ENCODE peak calls at places on chromosomes 6 and 20, in five cellular contexts. V is AG10803, X is left lobe of liver, K is fibroblast of the conjunctiva, C is suprapubic skin. A is an unnamed sample.
A peak's percentile ranks its signal among the peaks of the same experiment; 100 is the strongest.

GRCh38 chr20:12581644-12582350 is 427.0 kb upstream of the SPTLC3 start:
- DNase-seq in V (no peak), X (no peak), K (no peak), C (no peak), A (no peak)

GRCh38 chr20:43460172-43460829 is 2.6 kb downstream of the SRSF6 start:
- DNase-seq in V (no peak), X (no peak), K (no peak), C (no peak), A (no peak)

GRCh38 chr20:14879020-14879697 is 541.7 kb upstream of the FLRT3 start:
- DNase-seq in V (peak; percentile 68), X (no peak), K (peak; percentile 65), C (no peak), A (peak; percentile 12)

GRCh38 chr6:117771403-117771802 is 96.1 kb downstream of the NUS1 start:
- DNase-seq in V (no peak), X (no peak), K (no peak), C (no peak), A (no peak)

GRCh38 chr6:169190144-169190584 is 63.5 kb downstream of the THBS2 start:
- DNase-seq in V (peak; percentile 99), X (no peak), K (no peak), C (peak; percentile 86), A (peak; percentile 92)

GRCh38 chr20:23776067-23776771 is 25.5 kb upstream of the CST1 start:
- DNase-seq in V (no peak), X (no peak), K (no peak), C (no peak), A (no peak)

GRCh38 chr6:157223486-157223885 is 99.8 kb downstream of the TMEM242 start:
- DNase-seq in V (no peak), X (peak; percentile 38), K (no peak), C (peak; percentile 58), A (no peak)

GRCh38 chr6:50819527-50819905 is 845 bp downstream of the TFAP2B start:
- DNase-seq in V (peak; percentile 3), X (no peak), K (no peak), C (peak; percentile 46), A (no peak)

GRCh38 chr6:40896696-40897095 is 142.3 kb downstream of the UNC5CL start:
- DNase-seq in V (no peak), X (peak; percentile 65), K (no peak), C (no peak), A (no peak)

GRCh38 chr6:19873031-19873430 is 35.9 kb downstream of the ID4 start:
- DNase-seq in V (no peak), X (no peak), K (no peak), C (no peak), A (no peak)

GRCh38 chr6:153668758-153669157 is 370.3 kb upstream of the OPRM1 start:
- DNase-seq in V (no peak), X (no peak), K (no peak), C (no peak), A (no peak)

GRCh38 chr6:119071576-119071975 is 6.9 kb downstream of the FAM184A start:
- DNase-seq in V (no peak), X (peak; percentile 71), K (no peak), C (no peak), A (no peak)

GRCh38 chr6:33613794-33614166 is 7.3 kb upstream of the ITPR3 start:
- DNase-seq in V (peak; percentile 93), X (no peak), K (no peak), C (no peak), A (no peak)

GRCh38 chr20:48335421-48336090 is 492.2 kb downstream of the PREX1 start:
- DNase-seq in V (no peak), X (no peak), K (no peak), C (no peak), A (no peak)

GRCh38 chr20:51287628-51288413 is 254.7 kb downstream of the NFATC2 start:
- DNase-seq in V (no peak), X (no peak), K (no peak), C (no peak), A (no peak)

GRCh38 chr6:86380571-86381125 is 556.7 kb upstream of the HTR1E start:
- DNase-seq in V (no peak), X (no peak), K (no peak), C (no peak), A (no peak)

GRCh38 chr20:40008177-40008576 is 680.9 kb downstream of the MAFB start:
- DNase-seq in V (peak; percentile 10), X (peak; percentile 69), K (peak; percentile 8), C (no peak), A (no peak)

GRCh38 chr6:24064832-24065231 is 61.2 kb upstream of the NRSN1 start:
- DNase-seq in V (no peak), X (no peak), K (no peak), C (no peak), A (peak; percentile 1)

GRCh38 chr6:56387621-56388413 is 140.4 kb upstream of the COL21A1 start:
- DNase-seq in V (no peak), X (peak; percentile 88), K (no peak), C (no peak), A (no peak)

A was measured in fibroblast of villous mesenchyme.